ENCODE peak calls at places on chromosomes 5 and 9, in seven cellular contexts. P is CD4-positive, alpha-beta memory T cell; I is keratinocyte; S is IMR-90; B is colonic mucosa; W is neural progenitor cell; E is SJSA1. C is an unnamed sample.

GRCh38 chr5:29780401-29780800 is 1413.1 kb upstream of the CDH6 start:
- DNase-seq in P (no peak), I (no peak), S (no peak), B (no peak), W (no peak), E (no peak), C (no peak)

GRCh38 chr5:157323107-157323706 is 57.3 kb downstream of the CYFIP2 start:
- DNase-seq in P (no peak), I (no peak), S (no peak), B (no peak), W (no peak), E (no peak), C (no peak)

GRCh38 chr5:35061216-35061615 is 13.5 kb upstream of the AGXT2 start:
- DNase-seq in P (no peak), I (no peak), S (peak), B (no peak), W (no peak), E (no peak), C (no peak)

GRCh38 chr5:84072339-84072738 is 312.3 kb downstream of the EDIL3 start:
- DNase-seq in P (no peak), I (no peak), S (no peak), B (no peak), W (no peak), E (no peak), C (no peak)

GRCh38 chr5:155053482-155053881 is 39.9 kb downstream of the KIF4B start:
- DNase-seq in P (no peak), I (no peak), S (no peak), B (no peak), W (no peak), E (no peak), C (no peak)

GRCh38 chr9:136292591-136293448 is 11.1 kb downstream of the CCDC187 start:
- DNase-seq in P (no peak), I (no peak), S (no peak), B (no peak), W (no peak), E (no peak), C (no peak)

GRCh38 chr9:5714501-5715401 is 85.8 kb downstream of the RIC1 start:
- DNase-seq in P (no peak), I (no peak), S (peak), B (no peak), W (peak), E (peak), C (no peak)

GRCh38 chr5:177402271-177403043 is 2.0 kb upstream of the PFN3 start:
- DNase-seq in P (peak), I (peak), S (peak), B (peak), W (peak), E (peak), C (peak)

GRCh38 chr9:97564291-97565175 is 63.1 kb downstream of the TMOD1 start:
- DNase-seq in P (no peak), I (no peak), S (peak), B (peak), W (peak), E (peak), C (no peak)

GRCh38 chr9:95981741-95982390 is 106.4 kb downstream of the ERCC6L2 start:
- DNase-seq in P (peak), I (no peak), S (no peak), B (no peak), W (peak), E (peak), C (peak)

GRCh38 chr9:33703430-33704096 is 91.8 kb upstream of the PRSS3 start:
- DNase-seq in P (no peak), I (no peak), S (no peak), B (no peak), W (no peak), E (no peak), C (no peak)

GRCh38 chr5:32504923-32505596 is 60.5 kb upstream of the ZFR start:
- DNase-seq in P (no peak), I (no peak), S (peak), B (peak), W (peak), E (peak), C (peak)

GRCh38 chr5:14449052-14449661 is 132.4 kb upstream of the OTULINL start:
- DNase-seq in P (no peak), I (no peak), S (peak), B (peak), W (no peak), E (peak), C (no peak)

GRCh38 chr9:127121628-127122175 is 733 bp downstream of the ANGPTL2 start:
- DNase-seq in P (no peak), I (no peak), S (peak), B (no peak), W (peak), E (peak), C (no peak)

GRCh38 chr9:114289106-114289505 is 33.8 kb upstream of the ORM1 start:
- DNase-seq in P (no peak), I (no peak), S (no peak), B (no peak), W (no peak), E (no peak), C (no peak)

GRCh38 chr9:96027271-96028131 is 152.0 kb downstream of the ERCC6L2 start:
- DNase-seq in P (no peak), I (no peak), S (no peak), B (no peak), W (peak), E (no peak), C (no peak)

GRCh38 chr5:168226012-168226411 is 65.4 kb upstream of the WWC1 start:
- DNase-seq in P (no peak), I (no peak), S (no peak), B (no peak), W (no peak), E (no peak), C (no peak)

GRCh38 chr9:112299514-112299913 is 33.9 kb downstream of the PTBP3 start:
- DNase-seq in P (no peak), I (peak), S (peak), B (no peak), W (no peak), E (no peak), C (no peak)

GRCh38 chr5:95836544-95836943 is 14.0 kb upstream of the GLRX start:
- DNase-seq in P (no peak), I (no peak), S (no peak), B (no peak), W (no peak), E (no peak), C (no peak)

GRCh38 chr9:33165263-33166151 is 1.6 kb downstream of the B4GALT1 start:
- DNase-seq in P (peak), I (no peak), S (peak), B (peak), W (no peak), E (peak), C (peak)

GRCh38 chr5:172939045-172939444 is 20.2 kb upstream of the RPL26L1 start:
- DNase-seq in P (no peak), I (no peak), S (peak), B (no peak), W (peak), E (peak), C (no peak)

GRCh38 chr9:92770005-92770995 is 5.7 kb upstream of the BICD2 start:
- DNase-seq in P (no peak), I (peak), S (no peak), B (peak), W (no peak), E (no peak), C (no peak)

DNA sequence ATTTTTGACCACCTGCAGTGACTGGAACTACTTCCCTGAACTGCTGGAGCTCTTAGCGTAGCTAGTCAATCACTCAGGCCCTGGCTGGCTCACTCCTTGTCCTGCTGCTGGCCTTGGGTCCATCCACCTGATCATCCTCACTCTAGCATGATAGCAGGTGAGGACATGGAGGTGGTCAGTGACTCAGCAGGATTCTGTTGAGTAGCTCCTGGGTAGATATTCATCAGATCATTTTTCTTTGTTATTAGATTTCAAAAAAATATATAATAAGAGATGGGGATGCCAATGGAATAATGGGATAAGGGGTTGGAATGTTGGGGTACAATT is 25.0 kb upstream of the SEMA4D start:
- DNase-seq in P (no peak), I (no peak), S (no peak), B (no peak), W (no peak), E (no peak), C (no peak)
- H3K4me3 ChIP-seq in P (peak), I (no peak), S (no peak), B (no peak), W (no peak), E (no peak), C (peak)

DNA sequence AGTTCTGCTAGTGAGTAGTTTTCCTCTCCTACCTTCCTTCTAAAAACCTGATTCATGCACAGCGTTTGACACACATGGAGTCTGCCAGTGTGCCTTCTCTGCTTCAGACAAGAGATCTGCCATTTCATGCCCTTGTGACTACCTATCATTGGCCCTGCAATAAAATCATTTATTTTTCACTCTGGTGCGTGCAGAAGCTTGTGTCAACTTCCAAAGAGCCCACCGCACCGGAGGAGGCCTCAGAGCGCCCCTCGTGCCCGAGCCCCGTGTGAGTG is 13.7 kb downstream of the HNRNPH1 start:
- DNase-seq in P (no peak), I (no peak), S (no peak), B (no peak), W (no peak), E (no peak), C (no peak)
- H3K27ac ChIP-seq in P (no peak), I (no peak), S (no peak), B (no peak), W (peak), E (no peak), C (peak)

GRCh38 chr5:114363837-114364236 is 2.0 kb downstream of the KCNN2 start:
- DNase-seq in P (no peak), I (no peak), S (no peak), B (no peak), W (peak), E (no peak), C (no peak)

GRCh38 chr5:114360816-114361723 is 800 bp upstream of the KCNN2 start:
- DNase-seq in P (no peak), I (no peak), S (peak), B (peak), W (peak), E (peak), C (no peak)

GRCh38 chr5:114362197-114362976 is 517 bp downstream of the KCNN2 start:
- DNase-seq in P (no peak), I (no peak), S (peak), B (no peak), W (peak), E (peak), C (no peak)

GRCh38 chr5:114361724-114362196 is at the start of gene KCNN2:
- DNase-seq in P (no peak), I (no peak), S (peak), B (peak), W (peak), E (peak), C (no peak)

GRCh38 chr5:114362977-114363721 is 1.3 kb downstream of the KCNN2 start:
- DNase-seq in P (no peak), I (no peak), S (peak), B (no peak), W (peak), E (no peak), C (no peak)
- H3K4me3 ChIP-seq in P (no peak), I (no peak), S (peak), B (peak), W (peak), E (peak), C (no peak)

GRCh38 chr5:150639751-150640150 is 709 bp upstream of the SYNPO start:
- DNase-seq in P (no peak), I (no peak), S (no peak), B (no peak), W (no peak), E (no peak), C (no peak)
- H3K27ac ChIP-seq in P (no peak), I (peak), S (peak), B (peak), W (no peak), E (peak), C (no peak)

GRCh38 chr9:118418887-118419620 is 714.9 kb downstream of the TLR4 start:
- DNase-seq in P (no peak), I (no peak), S (no peak), B (peak), W (no peak), E (no peak), C (no peak)
- H3K4me3 ChIP-seq in P (no peak), I (no peak), S (no peak), B (no peak), W (no peak), E (no peak), C (no peak)

DNA sequence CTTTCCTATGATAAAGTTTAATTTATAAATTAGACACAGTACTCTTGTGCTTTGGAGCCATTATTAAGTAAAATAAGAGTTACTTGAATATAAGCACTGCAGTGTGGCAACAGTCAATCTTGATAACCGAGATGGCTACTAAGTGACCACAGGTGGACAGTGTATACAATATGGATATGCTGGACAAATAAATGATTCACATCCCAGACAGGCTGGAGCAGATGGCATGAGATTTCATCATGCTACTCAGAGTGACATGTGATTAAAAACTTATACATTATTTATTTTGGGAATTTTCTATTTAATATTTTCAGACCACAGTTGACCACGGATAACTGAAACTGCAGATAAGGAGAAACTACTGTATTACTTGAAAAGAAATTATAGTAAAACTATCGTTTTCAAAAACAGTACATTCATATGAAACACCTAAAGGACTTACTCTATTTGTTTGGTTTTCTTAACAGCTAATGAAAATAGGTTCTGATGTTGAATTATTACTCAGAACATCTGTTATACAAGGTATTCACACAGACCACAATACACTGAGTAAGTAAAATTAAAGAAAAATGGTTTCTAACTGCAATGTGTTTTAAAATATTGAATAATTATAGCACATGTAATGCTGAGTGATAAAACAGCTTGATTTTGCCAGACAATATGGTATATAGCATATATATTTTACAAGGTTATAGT is 16.0 kb downstream of the LYRM7 start:
- DNase-seq in P (no peak), I (no peak), S (peak), B (no peak), W (no peak), E (no peak), C (no peak)
- H3K27ac ChIP-seq in P (no peak), I (peak), S (no peak), B (no peak), W (no peak), E (no peak), C (no peak)

GRCh38 chr5:141319699-141320098 is 885 bp downstream of the TAF7 start:
- DNase-seq in P (no peak), I (no peak), S (no peak), B (no peak), W (no peak), E (no peak), C (no peak)
- H3K4me3 ChIP-seq in P (peak), I (peak), S (peak), B (peak), W (peak), E (peak), C (peak)

C was measured in naive thymus-derived CD4-positive, alpha-beta T cell.